ENCODE peak calls at places on chromosomes 7 and 10, in ten cellular contexts. One of them, this sample, is unnamed.

GRCh38 chr7:159023746-159024145 is 120.9 kb downstream of the VIPR2 start:
- DNase-seq in HCT116: no peak
- DNase-seq in Peyer's patch: no peak
- DNase-seq in pancreas: peak; percentile 50
- DNase-seq in A673: no peak
- DNase-seq in psoas muscle: no peak
- DNase-seq in uterus: no peak
- DNase-seq in ovary: no peak
- DNase-seq in lower lobe of right lung: no peak
- DNase-seq in transverse colon: peak; percentile 1
- DNase-seq in this sample: no peak

GRCh38 chr10:122669842-122670241 is 29.8 kb downstream of the C10orf120 start:
- DNase-seq in HCT116: peak; percentile 13
- DNase-seq in Peyer's patch: no peak
- DNase-seq in pancreas: no peak
- DNase-seq in A673: no peak
- DNase-seq in psoas muscle: no peak
- DNase-seq in uterus: no peak
- DNase-seq in ovary: no peak
- DNase-seq in lower lobe of right lung: no peak
- DNase-seq in transverse colon: no peak
- DNase-seq in this sample: no peak

GRCh38 chr10:3689871-3690510 is 95.0 kb downstream of the KLF6 start:
- DNase-seq in HCT116: no peak
- DNase-seq in Peyer's patch: no peak
- DNase-seq in pancreas: no peak
- DNase-seq in A673: no peak
- DNase-seq in psoas muscle: no peak
- DNase-seq in uterus: no peak
- DNase-seq in ovary: no peak
- DNase-seq in lower lobe of right lung: no peak
- DNase-seq in transverse colon: no peak
- DNase-seq in this sample: peak; percentile 34

GRCh38 chr7:50101873-50102272 is 8.8 kb upstream of the ZPBP start:
- DNase-seq in HCT116: no peak
- DNase-seq in Peyer's patch: no peak
- DNase-seq in pancreas: no peak
- DNase-seq in A673: no peak
- DNase-seq in psoas muscle: no peak
- DNase-seq in uterus: no peak
- DNase-seq in ovary: no peak
- DNase-seq in lower lobe of right lung: no peak
- DNase-seq in transverse colon: no peak
- DNase-seq in this sample: no peak

GRCh38 chr10:114068054-114068707 is 24.5 kb downstream of the ADRB1 start:
- DNase-seq in HCT116: no peak
- DNase-seq in Peyer's patch: no peak
- DNase-seq in pancreas: no peak
- DNase-seq in A673: no peak
- DNase-seq in psoas muscle: no peak
- DNase-seq in uterus: no peak
- DNase-seq in ovary: no peak
- DNase-seq in lower lobe of right lung: no peak
- DNase-seq in transverse colon: no peak
- DNase-seq in this sample: peak; percentile 82

GRCh38 chr10:28470873-28471704 is 61.8 kb upstream of the WAC start:
- DNase-seq in HCT116: no peak
- DNase-seq in Peyer's patch: no peak
- DNase-seq in pancreas: no peak
- DNase-seq in A673: peak; percentile 87
- DNase-seq in psoas muscle: no peak
- DNase-seq in uterus: no peak
- DNase-seq in ovary: no peak
- DNase-seq in lower lobe of right lung: no peak
- DNase-seq in transverse colon: no peak
- DNase-seq in this sample: no peak

GRCh38 chr7:32142649-32143048 is 72.4 kb upstream of the PDE1C start:
- DNase-seq in HCT116: no peak
- DNase-seq in Peyer's patch: no peak
- DNase-seq in pancreas: no peak
- DNase-seq in A673: no peak
- DNase-seq in psoas muscle: no peak
- DNase-seq in uterus: no peak
- DNase-seq in ovary: no peak
- DNase-seq in lower lobe of right lung: no peak
- DNase-seq in transverse colon: no peak
- DNase-seq in this sample: no peak

GRCh38 chr7:106460792-106461254 is 176.0 kb upstream of the NAMPT start:
- DNase-seq in HCT116: peak; percentile 40
- DNase-seq in Peyer's patch: no peak
- DNase-seq in pancreas: no peak
- DNase-seq in A673: no peak
- DNase-seq in psoas muscle: no peak
- DNase-seq in uterus: no peak
- DNase-seq in ovary: no peak
- DNase-seq in lower lobe of right lung: no peak
- DNase-seq in transverse colon: no peak
- DNase-seq in this sample: peak; percentile 96

GRCh38 chr10:95445223-95445836 is 115.8 kb downstream of the SORBS1 start:
- DNase-seq in HCT116: peak; percentile 51
- DNase-seq in Peyer's patch: no peak
- DNase-seq in pancreas: no peak
- DNase-seq in A673: no peak
- DNase-seq in psoas muscle: peak; percentile 89
- DNase-seq in uterus: peak; percentile 86
- DNase-seq in ovary: peak; percentile 54
- DNase-seq in lower lobe of right lung: peak; percentile 64
- DNase-seq in transverse colon: peak; percentile 69
- DNase-seq in this sample: peak; percentile 72

GRCh38 chr7:150357277-150357676 is 11.3 kb upstream of the REPIN1 start:
- DNase-seq in HCT116: no peak
- DNase-seq in Peyer's patch: peak; percentile 75
- DNase-seq in pancreas: no peak
- DNase-seq in A673: peak; percentile 88
- DNase-seq in psoas muscle: no peak
- DNase-seq in uterus: no peak
- DNase-seq in ovary: no peak
- DNase-seq in lower lobe of right lung: no peak
- DNase-seq in transverse colon: no peak
- DNase-seq in this sample: no peak

GRCh38 chr7:29496355-29497020 is 67.1 kb upstream of the PRR15 start:
- DNase-seq in HCT116: no peak
- DNase-seq in Peyer's patch: no peak
- DNase-seq in pancreas: no peak
- DNase-seq in A673: no peak
- DNase-seq in psoas muscle: no peak
- DNase-seq in uterus: no peak
- DNase-seq in ovary: no peak
- DNase-seq in lower lobe of right lung: no peak
- DNase-seq in transverse colon: no peak
- DNase-seq in this sample: no peak

DNA sequence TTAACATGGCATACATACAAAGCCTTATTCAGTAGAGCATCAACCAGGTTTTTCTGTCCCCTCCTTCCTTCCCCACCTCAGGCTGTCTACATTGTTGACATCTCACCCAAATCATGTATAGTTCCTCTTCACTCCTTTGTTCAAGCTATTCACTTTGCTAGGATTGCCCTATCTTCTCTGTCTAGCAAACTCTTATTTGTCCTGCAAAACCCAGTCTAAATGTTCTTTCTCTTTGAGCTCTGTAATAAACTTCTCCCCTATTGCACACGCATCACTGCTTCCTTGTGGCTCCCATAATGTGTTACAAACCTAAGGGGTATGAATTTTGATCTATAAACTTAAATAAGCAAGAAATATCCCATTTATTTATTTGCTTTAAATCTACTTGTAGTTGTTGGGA is 36.8 kb downstream of the MYPN start:
- DNase-seq in HCT116: no peak
- DNase-seq in Peyer's patch: no peak
- DNase-seq in pancreas: no peak
- DNase-seq in A673: no peak
- DNase-seq in psoas muscle: no peak
- DNase-seq in uterus: no peak
- DNase-seq in ovary: no peak
- DNase-seq in lower lobe of right lung: no peak
- DNase-seq in transverse colon: no peak
- DNase-seq in this sample: no peak
- H3K27ac ChIP-seq in HCT116: no peak overlapping the region
- H3K27ac ChIP-seq in Peyer's patch: no peak overlapping the region
- H3K27ac ChIP-seq in pancreas: no peak overlapping the region
- H3K27ac ChIP-seq in A673: no peak overlapping the region
- H3K27ac ChIP-seq in psoas muscle: peak overlapping the region; percentile 85
- H3K27ac ChIP-seq in uterus: no peak overlapping the region
- H3K27ac ChIP-seq in ovary: no peak overlapping the region
- H3K27ac ChIP-seq in lower lobe of right lung: no peak overlapping the region
- H3K27ac ChIP-seq in transverse colon: no peak overlapping the region
- H3K27ac ChIP-seq in this sample: no peak overlapping the region

DNA sequence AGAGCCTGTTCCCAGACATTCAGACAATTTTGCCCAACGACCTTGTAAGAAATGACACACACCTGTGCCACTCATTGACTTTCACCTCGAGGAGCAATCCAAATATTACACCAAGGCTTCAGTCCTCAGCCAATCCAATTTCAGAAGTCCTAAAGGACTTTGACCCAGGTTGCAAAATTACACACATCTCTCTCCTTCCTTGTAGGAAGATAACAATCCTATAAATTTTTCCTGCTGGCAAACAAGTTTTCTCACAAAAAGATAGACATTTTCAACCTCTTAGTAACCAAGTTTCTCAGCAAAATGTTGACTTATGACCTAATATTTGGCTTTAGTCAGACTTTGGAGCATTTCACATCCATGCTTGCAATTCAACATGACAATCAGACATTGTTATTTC is 745.0 kb downstream of the GRID1 start:
- DNase-seq in HCT116: no peak
- DNase-seq in Peyer's patch: no peak
- DNase-seq in pancreas: no peak
- DNase-seq in A673: no peak
- DNase-seq in psoas muscle: no peak
- DNase-seq in uterus: no peak
- DNase-seq in ovary: no peak
- DNase-seq in lower lobe of right lung: no peak
- DNase-seq in transverse colon: peak; percentile 17
- DNase-seq in this sample: no peak
- TF ChIP-seq CTCF in HCT116: no peak
- TF ChIP-seq CTCF in Peyer's patch: no peak
- TF ChIP-seq CTCF in pancreas: no peak
- TF ChIP-seq CTCF in A673: no peak
- TF ChIP-seq CTCF in psoas muscle: no peak
- TF ChIP-seq CTCF in uterus: no peak
- TF ChIP-seq CTCF in ovary: no peak
- TF ChIP-seq CTCF in lower lobe of right lung: no peak
- TF ChIP-seq CTCF in transverse colon: no peak
- TF ChIP-seq CTCF in this sample: no peak

DNA sequence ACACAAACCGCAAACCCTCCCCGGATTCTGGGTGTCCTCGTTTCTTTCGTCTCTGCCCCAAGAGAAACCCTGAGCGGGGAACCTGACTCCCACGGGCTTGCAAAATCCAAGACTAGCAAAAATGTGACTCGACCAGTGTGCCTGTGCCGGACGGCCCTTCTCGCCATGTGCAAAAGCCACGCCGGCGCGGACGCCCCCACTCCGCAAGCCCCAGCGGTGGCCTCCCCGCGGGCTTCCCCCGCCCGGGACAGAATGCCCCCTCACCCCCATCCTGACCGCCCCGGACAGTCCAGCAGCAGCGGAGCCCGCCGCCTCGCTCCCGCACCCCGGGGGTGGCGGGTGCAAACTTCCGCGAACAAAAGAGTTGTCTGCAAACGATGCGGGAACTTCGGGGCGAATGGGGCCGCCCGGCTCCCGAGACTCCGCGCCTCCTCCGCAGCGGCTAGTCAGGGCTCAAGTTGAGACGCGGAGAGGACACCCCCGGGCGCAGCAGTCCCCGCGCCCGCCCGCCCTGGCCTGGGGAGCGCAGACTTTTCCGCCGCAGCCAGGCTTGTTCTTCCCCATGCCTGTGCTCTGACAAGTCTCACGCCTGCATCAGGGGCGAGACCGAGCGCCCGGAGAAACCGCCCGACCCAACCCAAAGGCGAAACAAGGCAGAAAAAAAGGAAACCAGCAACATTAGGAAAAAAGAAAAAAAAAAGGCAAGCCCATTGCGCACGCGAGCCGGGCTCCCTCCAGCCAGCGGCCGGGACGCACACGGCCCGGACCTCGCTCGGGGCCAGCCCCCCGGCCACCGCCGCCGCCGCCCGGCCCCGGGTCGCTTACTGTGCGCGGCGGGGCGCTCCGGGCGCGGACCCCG is 761 bp downstream of the FAM53B start:
- DNase-seq in HCT116: no peak
- DNase-seq in Peyer's patch: no peak
- DNase-seq in pancreas: peak; percentile 75
- DNase-seq in A673: peak; percentile 47
- DNase-seq in psoas muscle: peak; percentile 74
- DNase-seq in uterus: no peak
- DNase-seq in ovary: no peak
- DNase-seq in lower lobe of right lung: peak; percentile 69
- DNase-seq in transverse colon: no peak
- DNase-seq in this sample: peak; percentile 33
- H3K27ac ChIP-seq in HCT116: peak overlapping the region; percentile 63
- H3K27ac ChIP-seq in Peyer's patch: peak overlapping the region; percentile 92
- H3K27ac ChIP-seq in pancreas: peak overlapping the region; percentile 73
- H3K27ac ChIP-seq in A673: peak overlapping the region; percentile 83
- H3K27ac ChIP-seq in psoas muscle: peak overlapping the region; percentile 95
- H3K27ac ChIP-seq in uterus: peak overlapping the region; percentile 88
- H3K27ac ChIP-seq in ovary: peak overlapping the region; percentile 78
- H3K27ac ChIP-seq in lower lobe of right lung: peak overlapping the region; percentile 88
- H3K27ac ChIP-seq in transverse colon: peak overlapping the region; percentile 86
- H3K27ac ChIP-seq in this sample: no peak overlapping the region

GRCh38 chr7:140924821-140925421 is at the start of gene BRAF:
- DNase-seq in HCT116: peak; percentile 80
- DNase-seq in Peyer's patch: peak; percentile 85
- DNase-seq in pancreas: peak; percentile 98
- DNase-seq in A673: peak; percentile 87
- DNase-seq in psoas muscle: peak; percentile 96
- DNase-seq in uterus: peak; percentile 86
- DNase-seq in ovary: peak; percentile 89
- DNase-seq in lower lobe of right lung: peak; percentile 91
- DNase-seq in transverse colon: peak; percentile 95
- DNase-seq in this sample: peak; percentile 64

GRCh38 chr7:140923358-140924006 is 1.2 kb downstream of the BRAF start:
- DNase-seq in HCT116: no peak
- DNase-seq in Peyer's patch: no peak
- DNase-seq in pancreas: no peak
- DNase-seq in A673: peak; percentile 22
- DNase-seq in psoas muscle: no peak
- DNase-seq in uterus: no peak
- DNase-seq in ovary: no peak
- DNase-seq in lower lobe of right lung: no peak
- DNase-seq in transverse colon: no peak
- DNase-seq in this sample: no peak

GRCh38 chr7:140922741-140923345 is 1.9 kb downstream of the BRAF start:
- DNase-seq in HCT116: no peak
- DNase-seq in Peyer's patch: no peak
- DNase-seq in pancreas: no peak
- DNase-seq in A673: no peak
- DNase-seq in psoas muscle: no peak
- DNase-seq in uterus: no peak
- DNase-seq in ovary: no peak
- DNase-seq in lower lobe of right lung: no peak
- DNase-seq in transverse colon: no peak
- DNase-seq in this sample: no peak

GRCh38 chr7:140926021-140926812 is 1.5 kb upstream of the BRAF start:
- DNase-seq in HCT116: no peak
- DNase-seq in Peyer's patch: no peak
- DNase-seq in pancreas: no peak
- DNase-seq in A673: no peak
- DNase-seq in psoas muscle: no peak
- DNase-seq in uterus: no peak
- DNase-seq in ovary: no peak
- DNase-seq in lower lobe of right lung: no peak
- DNase-seq in transverse colon: no peak
- DNase-seq in this sample: no peak

GRCh38 chr7:140924019-140924820 is 509 bp downstream of the BRAF start:
- DNase-seq in HCT116: peak; percentile 32
- DNase-seq in Peyer's patch: peak; percentile 83
- DNase-seq in pancreas: peak; percentile 89
- DNase-seq in A673: peak; percentile 40
- DNase-seq in psoas muscle: peak; percentile 90
- DNase-seq in uterus: peak; percentile 66
- DNase-seq in ovary: peak; percentile 74
- DNase-seq in lower lobe of right lung: peak; percentile 85
- DNase-seq in transverse colon: peak; percentile 79
- DNase-seq in this sample: peak; percentile 41
- TF ChIP-seq CTCF in HCT116: peak; percentile 57
- TF ChIP-seq CTCF in Peyer's patch: no peak
- TF ChIP-seq CTCF in pancreas: no peak
- TF ChIP-seq CTCF in A673: peak; percentile 33
- TF ChIP-seq CTCF in psoas muscle: no peak
- TF ChIP-seq CTCF in uterus: peak; percentile 25
- TF ChIP-seq CTCF in ovary: peak; percentile 23
- TF ChIP-seq CTCF in lower lobe of right lung: peak; percentile 44
- TF ChIP-seq CTCF in transverse colon: peak; percentile 43
- TF ChIP-seq CTCF in this sample: peak; percentile 44